ENCODE peak calls at places on chromosome 12, in ten cellular contexts. M is gastrocnemius medialis, U is foreskin fibroblast, I is cardiac fibroblast, P is prostate gland, E is heart left ventricle, B is stomach, L is NB4, Z is astrocyte of the cerebellum, R is IMR-90. H is an unnamed sample.

GRCh38 chr12:50246873-50247612 is 36.3 kb downstream of the LIMA1 start:
- DNase-seq in B (peak), Z (peak), M (peak), U (peak), L (peak), I (peak), E (peak), P (peak), R (peak), H (peak)

GRCh38 chr12:5956987-5957386 is 11.9 kb upstream of the ANO2 start:
- DNase-seq in Z (no peak), L (no peak), E (no peak), R (no peak), P (no peak), M (no peak), B (no peak), I (no peak), U (no peak), H (no peak)

GRCh38 chr12:94561943-94562411 is 88.4 kb downstream of the TMCC3 start:
- DNase-seq in M (peak), L (no peak), Z (no peak), B (peak), U (peak), E (peak), I (no peak), P (peak), R (no peak), H (peak)

GRCh38 chr12:750356-751191 is 1.8 kb upstream of the WNK1 start:
- DNase-seq in P (no peak), I (no peak), E (no peak), Z (no peak), M (no peak), R (no peak), B (no peak), U (no peak), L (peak), H (no peak)

GRCh38 chr12:32975122-32975521 is 78.5 kb upstream of the PKP2 start:
- DNase-seq in Z (no peak), I (no peak), E (no peak), L (no peak), M (no peak), B (no peak), U (no peak), R (no peak), P (no peak), H (no peak)

GRCh38 chr12:46549527-46550265 is 177.1 kb upstream of the SLC38A2 start:
- DNase-seq in E (no peak), Z (no peak), U (peak), P (no peak), L (peak), M (no peak), B (no peak), I (peak), R (peak), H (peak)

GRCh38 chr12:46131729-46132128 is 137.1 kb downstream of the SLC38A1 start:
- DNase-seq in M (no peak), R (no peak), L (peak), E (no peak), Z (no peak), U (no peak), P (no peak), B (no peak), I (peak), H (no peak)

GRCh38 chr12:127273621-127274020 is 993.3 kb upstream of the TMEM132C start:
- DNase-seq in B (no peak), Z (no peak), I (peak), R (peak), M (no peak), P (no peak), U (peak), E (no peak), L (no peak), H (peak)

GRCh38 chr12:48651681-48652080 is 30.4 kb downstream of the KANSL2 start:
- DNase-seq in I (no peak), U (no peak), E (no peak), Z (no peak), M (no peak), B (no peak), L (no peak), R (no peak), P (no peak), H (no peak)

GRCh38 chr12:119412811-119413794 is 78.6 kb downstream of the CCDC60 start:
- DNase-seq in U (peak), R (peak), L (peak), P (peak), M (peak), E (peak), B (peak), Z (peak), I (peak), H (peak)

GRCh38 chr12:45235087-45236025 is 19.5 kb downstream of the ANO6 start:
- DNase-seq in U (peak), M (peak), R (peak), B (no peak), E (peak), P (peak), I (peak), Z (no peak), L (peak), H (peak)

GRCh38 chr12:67531051-67531450 is 117.5 kb upstream of the DYRK2 start:
- DNase-seq in P (no peak), U (no peak), B (no peak), R (no peak), M (no peak), L (no peak), Z (no peak), I (no peak), E (no peak), H (no peak)

GRCh38 chr12:117152793-117153775 is 37.2 kb downstream of the FBXO21 start:
- DNase-seq in Z (no peak), I (no peak), U (no peak), B (no peak), M (no peak), L (peak), P (no peak), R (no peak), E (peak), H (no peak)

GRCh38 chr12:9869307-9870161 is at the start of gene CLEC2B:
- DNase-seq in I (peak), M (no peak), P (no peak), U (peak), L (peak), Z (peak), B (no peak), R (peak), E (no peak), H (peak)

GRCh38 chr12:80441921-80442320 is 2.1 kb upstream of the PTPRQ start:
- DNase-seq in E (no peak), I (peak), M (no peak), L (no peak), U (peak), B (no peak), P (no peak), Z (peak), R (peak), H (peak)

GRCh38 chr12:55743131-55743921 is 404 bp downstream of the GDF11 start:
- DNase-seq in E (peak), M (no peak), Z (no peak), B (peak), I (peak), R (peak), P (peak), U (peak), L (peak), H (peak)
- TF ChIP-seq CTCF in E (no peak), M (no peak), Z (no peak), B (no peak), I (peak), R (peak), P (peak), U (no peak), L (peak), H (peak)

GRCh38 chr12:77231548-77231947 is 166.2 kb upstream of the E2F7 start:
- DNase-seq in P (peak), L (peak), E (peak), U (peak), Z (peak), R (peak), M (peak), I (peak), B (peak), H (peak)
- H3K4me3 ChIP-seq in P (no peak), L (no peak), E (no peak), U (no peak), Z (no peak), R (no peak), M (no peak), I (no peak), B (no peak), H (no peak)

DNA sequence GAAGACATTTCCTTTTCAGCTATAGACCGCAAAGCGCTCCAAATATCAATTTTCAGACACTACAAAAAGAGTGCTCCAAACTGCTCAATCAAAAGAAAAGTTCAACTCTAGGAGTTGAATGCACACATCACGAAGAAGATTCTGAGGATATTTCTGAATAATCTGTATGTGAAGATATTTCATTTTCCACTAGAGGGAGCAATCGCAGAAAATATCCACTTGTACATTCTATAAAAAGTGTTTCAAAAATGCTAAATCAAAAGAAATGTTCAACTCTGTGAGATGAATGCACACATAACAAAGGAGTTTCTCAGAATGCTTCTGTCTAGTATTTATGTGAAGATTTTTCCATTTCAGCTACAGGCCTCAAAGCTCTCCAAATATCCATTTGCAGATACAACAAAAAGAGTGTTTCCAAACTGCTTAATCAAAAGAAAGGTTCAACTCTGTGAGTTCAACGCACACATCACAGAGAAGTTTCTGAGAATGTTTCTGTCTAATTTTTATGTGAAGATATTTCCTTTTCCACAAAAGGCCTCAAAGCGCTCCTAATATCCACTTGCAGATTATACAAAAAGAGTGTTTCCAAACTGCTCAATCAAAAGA is 643.8 kb upstream of the ALG10B start:
- DNase-seq in E (no peak), I (peak), M (no peak), R (no peak), P (no peak), Z (no peak), B (no peak), L (peak), U (no peak), H (no peak)
- TF ChIP-seq CTCF in E (no peak), I (peak), M (no peak), R (peak), P (no peak), Z (no peak), B (no peak), L (peak), U (no peak), H (no peak)

DNA sequence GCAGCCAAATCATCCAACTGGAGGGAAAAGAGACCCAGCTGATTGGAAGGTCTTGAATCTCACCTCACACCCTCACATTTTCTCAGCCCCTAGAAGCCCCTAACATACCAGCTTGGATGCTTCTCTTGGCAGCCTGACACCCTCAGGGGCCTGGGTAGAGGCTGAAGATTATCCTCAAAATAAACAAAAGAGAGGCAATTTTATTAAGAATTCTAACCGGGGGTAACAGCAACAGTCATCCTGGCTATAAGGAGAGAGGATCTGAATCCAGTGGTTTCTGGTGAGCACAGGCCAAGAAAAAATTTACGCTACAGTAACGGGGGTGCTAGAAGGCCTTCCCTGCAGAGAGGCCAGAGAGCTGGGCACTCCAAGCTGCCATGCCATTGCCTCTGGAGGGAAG is 21.6 kb downstream of the KRT76 start:
- DNase-seq in I (no peak), P (no peak), L (no peak), U (no peak), B (no peak), R (no peak), M (no peak), Z (no peak), E (no peak), H (no peak)
- H3K4me3 ChIP-seq in I (no peak), P (no peak), L (no peak), U (no peak), B (no peak), R (no peak), M (no peak), Z (no peak), E (no peak), H (no peak)

GRCh38 chr12:64687816-64688599 is 71.2 kb downstream of the GNS start:
- DNase-seq in Z (no peak), E (no peak), U (peak), R (peak), P (peak), M (no peak), L (peak), B (peak), I (no peak), H (peak)
- TF ChIP-seq CTCF in Z (no peak), E (no peak), U (no peak), R (no peak), P (no peak), M (no peak), L (no peak), B (no peak), I (no peak), H (no peak)

GRCh38 chr12:124713436-124714082 is 146.1 kb upstream of the NCOR2 start:
- DNase-seq in Z (peak), E (peak), R (peak), M (no peak), U (peak), L (peak), I (peak), B (peak), P (no peak), H (peak)
- H3K4me3 ChIP-seq in Z (no peak), E (peak), R (peak), M (peak), U (peak), L (peak), I (peak), B (peak), P (peak), H (no peak)

GRCh38 chr12:114131824-114132223 is 165.7 kb upstream of the RBM19 start:
- DNase-seq in I (no peak), Z (no peak), L (peak), E (no peak), B (no peak), R (no peak), U (no peak), P (no peak), M (no peak), H (no peak)
- TF ChIP-seq CTCF in I (no peak), Z (no peak), L (peak), E (no peak), B (no peak), R (no peak), U (no peak), P (no peak), M (no peak), H (no peak)

GRCh38 chr12:53181935-53182334 is 1.2 kb upstream of the CSAD start:
- DNase-seq in L (no peak), U (no peak), Z (no peak), E (no peak), R (no peak), B (no peak), I (no peak), P (no peak), M (no peak), H (no peak)
- H3K4me3 ChIP-seq in L (peak), U (peak), Z (peak), E (peak), R (peak), B (peak), I (peak), P (no peak), M (peak), H (peak)

GRCh38 chr12:128387811-128388422 is 120.9 kb downstream of the TMEM132C start:
- DNase-seq in L (peak), R (no peak), I (peak), E (peak), B (peak), Z (no peak), M (no peak), P (no peak), U (no peak), H (no peak)
- TF ChIP-seq CTCF in L (peak), R (no peak), I (peak), E (peak), B (no peak), Z (no peak), M (no peak), P (peak), U (no peak), H (peak)